ENCODE peak calls at places on chromosomes 5 and 9, in nine cellular contexts. M is endothelial cell, A is fibroblast of the aortic adventitia, G is GM19239, D is B cell, P is ecto neural progenitor cell, V is germinal center, U is AG20443, Y is fibroblast of lung. S is an unnamed sample.

GRCh38 chr9:90309809-90310522 is 332.7 kb downstream of the DIRAS2 start:
- DNase-seq in M (no peak), A (no peak), G (no peak), D (no peak), P (no peak), V (no peak), U (no peak), Y (no peak), S (no peak)

GRCh38 chr5:72070519-72070918 is 36.8 kb upstream of the MAP1B start:
- DNase-seq in M (no peak), A (no peak), G (no peak), D (no peak), P (no peak), V (no peak), U (no peak), Y (no peak), S (no peak)

GRCh38 chr5:3011764-3012017 is 260.2 kb upstream of the IRX2 start:
- DNase-seq in M (no peak), A (no peak), G (no peak), D (no peak), P (peak; percentile 17), V (no peak), U (no peak), Y (no peak), S (no peak)

GRCh38 chr5:82922086-82922734 is 155.0 kb downstream of the TMEM167A start:
- DNase-seq in M (no peak), A (no peak), G (no peak), D (no peak), P (no peak), V (no peak), U (no peak), Y (no peak), S (no peak)

GRCh38 chr5:59724482-59725392 is 168.8 kb downstream of the PDE4D start:
- DNase-seq in M (peak; percentile 60), A (peak; percentile 39), G (peak; percentile 21), D (peak; percentile 56), P (no peak), V (peak; percentile 51), U (peak; percentile 58), Y (peak; percentile 70), S (peak; percentile 11)

GRCh38 chr5:77210091-77211012 is at the start of gene PDE8B:
- DNase-seq in M (no peak), A (no peak), G (no peak), D (no peak), P (peak; percentile 60), V (peak; percentile 21), U (peak; percentile 40), Y (no peak), S (no peak)

GRCh38 chr9:4299006-4299795 is 667 bp downstream of the GLIS3 start:
- DNase-seq in M (peak; percentile 47), A (peak; percentile 57), G (peak; percentile 25), D (no peak), P (peak; percentile 66), V (peak; percentile 18), U (peak; percentile 56), Y (peak; percentile 64), S (peak; percentile 60)

GRCh38 chr9:126159661-126160060 is 167.0 kb upstream of the MVB12B start:
- DNase-seq in M (no peak), A (no peak), G (no peak), D (no peak), P (no peak), V (no peak), U (peak; percentile 1), Y (no peak), S (no peak)

GRCh38 chr9:70435948-70436347 is 21.5 kb upstream of the KLF9 start:
- DNase-seq in M (no peak), A (peak; percentile 91), G (no peak), D (no peak), P (no peak), V (no peak), U (peak; percentile 35), Y (peak; percentile 90), S (peak; percentile 38)

GRCh38 chr5:153515269-153515668 is 24.8 kb downstream of the GRIA1 start:
- DNase-seq in M (no peak), A (peak; percentile 27), G (no peak), D (no peak), P (no peak), V (no peak), U (no peak), Y (peak; percentile 93), S (no peak)

GRCh38 chr9:110189559-110190311 is 18.2 kb downstream of the C9orf152 start:
- DNase-seq in M (no peak), A (no peak), G (no peak), D (no peak), P (no peak), V (no peak), U (no peak), Y (no peak), S (no peak)

GRCh38 chr5:18811616-18812015 is 1176.4 kb downstream of the CDH18 start:
- DNase-seq in M (no peak), A (no peak), G (no peak), D (no peak), P (no peak), V (no peak), U (no peak), Y (no peak), S (no peak)

GRCh38 chr9:110027624-110028023 is 180.3 kb downstream of the C9orf152 start:
- DNase-seq in M (no peak), A (peak; percentile 77), G (no peak), D (no peak), P (no peak), V (no peak), U (peak; percentile 29), Y (peak; percentile 82), S (peak; percentile 37)

GRCh38 chr5:122099060-122099790 is 21.2 kb upstream of the LOX start:
- DNase-seq in M (no peak), A (peak; percentile 69), G (no peak), D (no peak), P (no peak), V (no peak), U (peak; percentile 70), Y (peak; percentile 73), S (peak; percentile 27)

GRCh38 chr5:21810737-21811316 is 1042.3 kb downstream of the CDH12 start:
- DNase-seq in M (no peak), A (peak; percentile 17), G (no peak), D (peak; percentile 6), P (no peak), V (no peak), U (peak; percentile 10), Y (peak; percentile 62), S (no peak)

GRCh38 chr5:127923804-127924570 is 159.6 kb upstream of the SLC12A2 start:
- DNase-seq in M (no peak), A (no peak), G (no peak), D (no peak), P (no peak), V (no peak), U (no peak), Y (no peak), S (no peak)

GRCh38 chr5:115531787-115532367 is 12.7 kb downstream of the FEM1C start:
- DNase-seq in M (no peak), A (no peak), G (no peak), D (no peak), P (no peak), V (no peak), U (no peak), Y (no peak), S (no peak)

GRCh38 chr9:135227641-135228251 is 140.3 kb downstream of the OLFM1 start:
- DNase-seq in M (no peak), A (no peak), G (no peak), D (no peak), P (no peak), V (no peak), U (no peak), Y (no peak), S (no peak)

GRCh38 chr5:1522601-1523479 is 920 bp downstream of the LPCAT1 start:
- DNase-seq in M (no peak), A (no peak), G (no peak), D (peak; percentile 39), P (peak; percentile 58), V (no peak), U (peak; percentile 61), Y (no peak), S (peak; percentile 36)

GRCh38 chr9:132026932-132027585 is 52.6 kb downstream of the MED27 start:
- DNase-seq in M (no peak), A (peak; percentile 34), G (no peak), D (no peak), P (no peak), V (no peak), U (peak; percentile 61), Y (no peak), S (peak; percentile 71)

S was measured in hepatic stellate cell.